ENCODE peak calls at places on chromosome 20, in eight cellular contexts. J is left ventricle myocardium inferior; Q is Peyer's patch; F is A549; Y is endothelial cell of umbilical vein; R is CD8-positive, alpha-beta memory T cell; P is HepG2; X is aorta. D is an unnamed sample.

GRCh38 chr20:58870293-58871014 is 17.9 kb downstream of the GNAS start:
- DNase-seq in J (peak; percentile 57), Q (peak; percentile 84), F (peak; percentile 78), Y (peak; percentile 63), R (no peak), P (peak; percentile 70), X (peak; percentile 79), D (peak; percentile 50)

GRCh38 chr20:7358670-7359069 is 581.6 kb downstream of the HAO1 start:
- DNase-seq in J (no peak), Q (no peak), F (no peak), Y (peak; percentile 7), R (no peak), P (no peak), X (no peak), D (no peak)

GRCh38 chr20:17589161-17589834 is 19.4 kb downstream of the DSTN start:
- DNase-seq in J (no peak), Q (no peak), F (no peak), Y (no peak), R (no peak), P (no peak), X (peak; percentile 51), D (no peak)

GRCh38 chr20:16821211-16822089 is 73.3 kb downstream of the OTOR start:
- DNase-seq in J (no peak), Q (no peak), F (peak; percentile 37), Y (peak; percentile 39), R (no peak), P (peak; percentile 46), X (no peak), D (peak; percentile 27)

GRCh38 chr20:45176526-45176925 is 1.8 kb downstream of the PI3 start:
- DNase-seq in J (no peak), Q (no peak), F (no peak), Y (no peak), R (no peak), P (no peak), X (no peak), D (no peak)

GRCh38 chr20:1391640-1392442 is 1.0 kb downstream of the FKBP1A start:
- DNase-seq in J (no peak), Q (no peak), F (no peak), Y (peak; percentile 94), R (no peak), P (no peak), X (peak; percentile 55), D (no peak)

GRCh38 chr20:17969884-17970409 is 1.1 kb downstream of the MGME1 start:
- DNase-seq in J (no peak), Q (peak; percentile 69), F (peak; percentile 40), Y (peak; percentile 77), R (peak; percentile 19), P (peak; percentile 71), X (peak; percentile 81), D (peak; percentile 4)

GRCh38 chr20:3995067-3995748 is 20.1 kb downstream of the RNF24 start:
- DNase-seq in J (no peak), Q (no peak), F (no peak), Y (no peak), R (no peak), P (no peak), X (no peak), D (no peak)

GRCh38 chr20:9079038-9079731 is 10.3 kb downstream of the PLCB4 start:
- DNase-seq in J (no peak), Q (no peak), F (no peak), Y (no peak), R (no peak), P (no peak), X (no peak), D (no peak)

GRCh38 chr20:48416002-48416401 is 411.8 kb downstream of the PREX1 start:
- DNase-seq in J (no peak), Q (no peak), F (no peak), Y (no peak), R (no peak), P (no peak), X (no peak), D (no peak)

GRCh38 chr20:46063652-46064054 is 26.1 kb downstream of the NCOA5 start:
- DNase-seq in J (no peak), Q (no peak), F (no peak), Y (no peak), R (no peak), P (no peak), X (no peak), D (no peak)

GRCh38 chr20:24646331-24646730 is 176.9 kb downstream of the SYNDIG1 start:
- DNase-seq in J (no peak), Q (peak; percentile 22), F (no peak), Y (no peak), R (no peak), P (no peak), X (no peak), D (no peak)

GRCh38 chr20:35200255-35200654 is 26.2 kb upstream of the MMP24 start:
- DNase-seq in J (no peak), Q (no peak), F (no peak), Y (no peak), R (no peak), P (no peak), X (no peak), D (no peak)

GRCh38 chr20:33944914-33945313 is 48.8 kb upstream of the RALY start:
- DNase-seq in J (no peak), Q (no peak), F (no peak), Y (no peak), R (no peak), P (peak; percentile 39), X (no peak), D (no peak)

GRCh38 chr20:8331740-8332412 is 199.8 kb downstream of the PLCB1 start:
- DNase-seq in J (peak; percentile 19), Q (no peak), F (no peak), Y (no peak), R (no peak), P (peak; percentile 86), X (no peak), D (no peak)

GRCh38 chr20:40433341-40433861 is 255.6 kb downstream of the MAFB start:
- DNase-seq in J (no peak), Q (no peak), F (no peak), Y (no peak), R (no peak), P (no peak), X (no peak), D (no peak)

GRCh38 chr20:8265588-8265987 is 133.5 kb downstream of the PLCB1 start:
- DNase-seq in J (no peak), Q (no peak), F (no peak), Y (peak; percentile 59), R (no peak), P (no peak), X (no peak), D (no peak)

GRCh38 chr20:8143474-8143873 is 11.4 kb downstream of the PLCB1 start:
- DNase-seq in J (no peak), Q (no peak), F (no peak), Y (no peak), R (no peak), P (no peak), X (no peak), D (no peak)

GRCh38 chr20:409697-410559 is 1.8 kb downstream of the RBCK1 start:
- DNase-seq in J (no peak), Q (peak; percentile 58), F (no peak), Y (no peak), R (no peak), P (no peak), X (no peak), D (no peak)

GRCh38 chr20:24648481-24648880 is 179.1 kb downstream of the SYNDIG1 start:
- DNase-seq in J (no peak), Q (peak; percentile 34), F (no peak), Y (no peak), R (no peak), P (no peak), X (peak; percentile 66), D (no peak)

GRCh38 chr20:38885357-38885756 is 40.9 kb upstream of the FAM83D start:
- DNase-seq in J (no peak), Q (no peak), F (no peak), Y (no peak), R (no peak), P (no peak), X (no peak), D (no peak)

GRCh38 chr20:48102821-48103635 is 317.7 kb upstream of the SULF2 start:
- DNase-seq in J (no peak), Q (no peak), F (no peak), Y (no peak), R (no peak), P (no peak), X (no peak), D (no peak)

GRCh38 chr20:61430228-61430624 is 178.2 kb downstream of the CDH4 start:
- DNase-seq in J (no peak), Q (no peak), F (no peak), Y (no peak), R (no peak), P (no peak), X (no peak), D (no peak)

GRCh38 chr20:21182832-21183563 is 57.1 kb downstream of the KIZ start:
- DNase-seq in J (no peak), Q (no peak), F (no peak), Y (no peak), R (no peak), P (no peak), X (no peak), D (no peak)

GRCh38 chr20:60034231-60035110 is 76.2 kb downstream of the CDH26 start:
- DNase-seq in J (peak; percentile 69), Q (no peak), F (no peak), Y (no peak), R (no peak), P (peak; percentile 20), X (no peak), D (no peak)

GRCh38 chr20:61759286-61760065 is 306.2 kb downstream of the TAF4 start:
- DNase-seq in J (no peak), Q (no peak), F (no peak), Y (no peak), R (no peak), P (no peak), X (peak; percentile 22), D (no peak)

GRCh38 chr20:40286991-40287531 is 402.0 kb downstream of the MAFB start:
- DNase-seq in J (peak; percentile 83), Q (peak; percentile 59), F (no peak), Y (peak; percentile 37), R (no peak), P (no peak), X (peak; percentile 88), D (no peak)

GRCh38 chr20:41615110-41615509 is 3.1 kb downstream of the CHD6 start:
- DNase-seq in J (no peak), Q (no peak), F (no peak), Y (no peak), R (no peak), P (peak; percentile 56), X (no peak), D (no peak)
- H3K4me3 ChIP-seq in J (no peak overlapping the region), Q (no peak overlapping the region), F (no peak overlapping the region), Y (no peak overlapping the region), R (no peak overlapping the region), P (no peak overlapping the region), X (no peak overlapping the region), D (no peak overlapping the region)

GRCh38 chr20:57400262-57400701 is 9.1 kb downstream of the RBM38 start:
- DNase-seq in J (no peak), Q (no peak), F (no peak), Y (no peak), R (no peak), P (no peak), X (no peak), D (no peak)
- H3K4me1 ChIP-seq in J (peaks cover 84% of the 10 kb centered on the region), Q (peaks cover 52% of the 10 kb centered on the region), F (no peaks in the 10 kb centered on the region), Y (peaks cover 7% of the 10 kb centered on the region), R (peaks cover 91% of the 10 kb centered on the region), P (no peaks in the 10 kb centered on the region), X (peaks cover 2% of the 10 kb centered on the region), D (peaks cover 74% of the 10 kb centered on the region)

GRCh38 chr20:49608752-49609670 is 41.1 kb upstream of the PTGIS start:
- DNase-seq in J (peak; percentile 55), Q (peak; percentile 83), F (peak; percentile 79), Y (peak; percentile 61), R (peak; percentile 68), P (peak; percentile 75), X (peak; percentile 70), D (peak; percentile 71)
- H3K4me3 ChIP-seq in J (no peak overlapping the region), Q (no peak overlapping the region), F (peak overlapping the region; percentile 22), Y (no peak overlapping the region), R (peak overlapping the region; percentile 11), P (no peak overlapping the region), X (no peak overlapping the region), D (peak overlapping the region; percentile 28)

GRCh38 chr20:64217539-64217938 is 38.0 kb upstream of the PCMTD2 start:
- DNase-seq in J (no peak), Q (no peak), F (no peak), Y (no peak), R (no peak), P (no peak), X (no peak), D (no peak)
- H3K4me1 ChIP-seq in J (peaks cover 64% of the 10 kb centered on the region), Q (no peaks in the 10 kb centered on the region), F (no peaks in the 10 kb centered on the region), Y (no peaks in the 10 kb centered on the region), R (peaks cover 8% of the 10 kb centered on the region), P (peaks cover 70% of the 10 kb centered on the region), X (no peaks in the 10 kb centered on the region), D (no peaks in the 10 kb centered on the region)